ENCODE peak calls at places on chromosomes 1 and 21, in seven cellular contexts. One of them, this sample, is unnamed.

GRCh38 chr1:56390934-56391731 is 188.2 kb downstream of the PLPP3 start:
- DNase-seq in ureter: no peak
- DNase-seq in CMK: no peak
- DNase-seq in fibroblast of the aortic adventitia: no peak
- DNase-seq in endothelial cell: no peak
- DNase-seq in AG08396: no peak
- DNase-seq in ovary: no peak
- DNase-seq in this sample: no peak

GRCh38 chr1:179298952-179299351 is 5.4 kb downstream of the SOAT1 start:
- DNase-seq in ovary: no peak
- DNase-seq in AG08396: no peak
- DNase-seq in fibroblast of the aortic adventitia: no peak
- DNase-seq in CMK: no peak
- DNase-seq in endothelial cell: no peak
- DNase-seq in ureter: no peak
- DNase-seq in this sample: no peak

GRCh38 chr1:89632213-89633102 is 462 bp upstream of the LRRC8C start:
- DNase-seq in endothelial cell: peak
- DNase-seq in AG08396: peak
- DNase-seq in ovary: peak
- DNase-seq in fibroblast of the aortic adventitia: peak
- DNase-seq in CMK: peak
- DNase-seq in ureter: peak
- DNase-seq in this sample: no peak

GRCh38 chr21:14585122-14585521 is 39.0 kb upstream of the SAMSN1 start:
- DNase-seq in endothelial cell: no peak
- DNase-seq in ovary: no peak
- DNase-seq in CMK: no peak
- DNase-seq in fibroblast of the aortic adventitia: no peak
- DNase-seq in AG08396: no peak
- DNase-seq in ureter: no peak
- DNase-seq in this sample: no peak

GRCh38 chr1:85888961-85889360 is 180.7 kb upstream of the ZNHIT6 start:
- DNase-seq in CMK: no peak
- DNase-seq in AG08396: no peak
- DNase-seq in fibroblast of the aortic adventitia: peak
- DNase-seq in ovary: no peak
- DNase-seq in ureter: no peak
- DNase-seq in endothelial cell: no peak
- DNase-seq in this sample: no peak

GRCh38 chr21:27649323-27649722 is 682.4 kb upstream of the ADAMTS5 start:
- DNase-seq in fibroblast of the aortic adventitia: peak
- DNase-seq in ovary: no peak
- DNase-seq in ureter: no peak
- DNase-seq in CMK: no peak
- DNase-seq in endothelial cell: no peak
- DNase-seq in AG08396: peak
- DNase-seq in this sample: no peak

GRCh38 chr1:63739452-63739851 is 34.4 kb upstream of the ROR1 start:
- DNase-seq in CMK: no peak
- DNase-seq in ovary: no peak
- DNase-seq in AG08396: no peak
- DNase-seq in endothelial cell: no peak
- DNase-seq in ureter: no peak
- DNase-seq in fibroblast of the aortic adventitia: no peak
- DNase-seq in this sample: no peak

GRCh38 chr21:43928230-43928607 is 63.2 kb downstream of the AGPAT3 start:
- DNase-seq in fibroblast of the aortic adventitia: no peak
- DNase-seq in ovary: no peak
- DNase-seq in ureter: no peak
- DNase-seq in AG08396: no peak
- DNase-seq in CMK: no peak
- DNase-seq in endothelial cell: no peak
- DNase-seq in this sample: no peak